ENCODE peak calls at places on chromosome 12, in eight cellular contexts. One of them, this sample, is unnamed.

GRCh38 chr12:5244513-5244972 is 187.4 kb upstream of the NTF3 start:
- DNase-seq in A549: no peak
- DNase-seq in AG09309: no peak
- DNase-seq in GM12865: no peak
- DNase-seq in psoas muscle: no peak
- DNase-seq in retinal pigment epithelial cell: no peak
- DNase-seq in MM.1S: no peak
- DNase-seq in colonic mucosa: peak; percentile 64
- DNase-seq in this sample: no peak

GRCh38 chr12:105332925-105333324 is 2.4 kb downstream of the C12orf75 start:
- DNase-seq in AG09309: no peak
- DNase-seq in colonic mucosa: peak; percentile 1
- DNase-seq in MM.1S: no peak
- DNase-seq in A549: no peak
- DNase-seq in GM12865: no peak
- DNase-seq in retinal pigment epithelial cell: no peak
- DNase-seq in psoas muscle: no peak
- DNase-seq in this sample: no peak

GRCh38 chr12:58665375-58665774 is 254.9 kb downstream of the LRIG3 start:
- DNase-seq in GM12865: no peak
- DNase-seq in A549: no peak
- DNase-seq in AG09309: no peak
- DNase-seq in psoas muscle: no peak
- DNase-seq in colonic mucosa: no peak
- DNase-seq in retinal pigment epithelial cell: no peak
- DNase-seq in MM.1S: no peak
- DNase-seq in this sample: no peak

GRCh38 chr12:108750471-108751402 is 19.4 kb upstream of the CORO1C start:
- DNase-seq in MM.1S: no peak
- DNase-seq in colonic mucosa: no peak
- DNase-seq in A549: no peak
- DNase-seq in retinal pigment epithelial cell: peak; percentile 75
- DNase-seq in psoas muscle: no peak
- DNase-seq in GM12865: no peak
- DNase-seq in AG09309: no peak
- DNase-seq in this sample: no peak

GRCh38 chr12:81167694-81168093 is 89.8 kb downstream of the ACSS3 start:
- DNase-seq in A549: no peak
- DNase-seq in retinal pigment epithelial cell: no peak
- DNase-seq in MM.1S: no peak
- DNase-seq in GM12865: no peak
- DNase-seq in AG09309: no peak
- DNase-seq in colonic mucosa: no peak
- DNase-seq in psoas muscle: no peak
- DNase-seq in this sample: no peak

GRCh38 chr12:4866288-4866687 is 43.4 kb upstream of the KCNA1 start:
- DNase-seq in A549: no peak
- DNase-seq in psoas muscle: no peak
- DNase-seq in retinal pigment epithelial cell: no peak
- DNase-seq in MM.1S: no peak
- DNase-seq in AG09309: no peak
- DNase-seq in colonic mucosa: no peak
- DNase-seq in GM12865: no peak
- DNase-seq in this sample: no peak

GRCh38 chr12:40144023-40144422 is 38.1 kb upstream of the SLC2A13 start:
- DNase-seq in A549: no peak
- DNase-seq in MM.1S: no peak
- DNase-seq in retinal pigment epithelial cell: no peak
- DNase-seq in AG09309: no peak
- DNase-seq in colonic mucosa: no peak
- DNase-seq in GM12865: no peak
- DNase-seq in psoas muscle: no peak
- DNase-seq in this sample: no peak

GRCh38 chr12:125983094-125983783 is 918.0 kb downstream of the AACS start:
- DNase-seq in MM.1S: no peak
- DNase-seq in psoas muscle: no peak
- DNase-seq in GM12865: no peak
- DNase-seq in A549: peak; percentile 39
- DNase-seq in retinal pigment epithelial cell: no peak
- DNase-seq in AG09309: no peak
- DNase-seq in colonic mucosa: peak; percentile 35
- DNase-seq in this sample: no peak

GRCh38 chr12:88703790-88704189 is 123.5 kb upstream of the KITLG start:
- DNase-seq in retinal pigment epithelial cell: no peak
- DNase-seq in MM.1S: no peak
- DNase-seq in psoas muscle: no peak
- DNase-seq in GM12865: no peak
- DNase-seq in colonic mucosa: no peak
- DNase-seq in AG09309: no peak
- DNase-seq in A549: no peak
- DNase-seq in this sample: no peak

GRCh38 chr12:104569348-104570173 is 112.8 kb downstream of the CHST11 start:
- DNase-seq in MM.1S: peak; percentile 50
- DNase-seq in psoas muscle: no peak
- DNase-seq in GM12865: peak; percentile 91
- DNase-seq in colonic mucosa: peak; percentile 22
- DNase-seq in A549: no peak
- DNase-seq in AG09309: no peak
- DNase-seq in retinal pigment epithelial cell: no peak
- DNase-seq in this sample: no peak

GRCh38 chr12:22615963-22616501 is 8.9 kb upstream of the ETNK1 start:
- DNase-seq in A549: no peak
- DNase-seq in MM.1S: no peak
- DNase-seq in retinal pigment epithelial cell: no peak
- DNase-seq in colonic mucosa: no peak
- DNase-seq in AG09309: no peak
- DNase-seq in GM12865: no peak
- DNase-seq in psoas muscle: no peak
- DNase-seq in this sample: no peak

GRCh38 chr12:52074006-52074405 is 4.2 kb downstream of the ATG101 start:
- DNase-seq in GM12865: peak; percentile 79
- DNase-seq in AG09309: no peak
- DNase-seq in retinal pigment epithelial cell: no peak
- DNase-seq in MM.1S: no peak
- DNase-seq in A549: no peak
- DNase-seq in colonic mucosa: no peak
- DNase-seq in psoas muscle: no peak
- DNase-seq in this sample: no peak

GRCh38 chr12:107464644-107465043 is 221.0 kb upstream of the PWP1 start:
- DNase-seq in AG09309: no peak
- DNase-seq in GM12865: no peak
- DNase-seq in MM.1S: no peak
- DNase-seq in A549: no peak
- DNase-seq in psoas muscle: no peak
- DNase-seq in retinal pigment epithelial cell: no peak
- DNase-seq in colonic mucosa: no peak
- DNase-seq in this sample: no peak

GRCh38 chr12:18868673-18869072 is 130.8 kb downstream of the CAPZA3 start:
- DNase-seq in colonic mucosa: no peak
- DNase-seq in AG09309: no peak
- DNase-seq in A549: no peak
- DNase-seq in psoas muscle: no peak
- DNase-seq in MM.1S: no peak
- DNase-seq in GM12865: no peak
- DNase-seq in retinal pigment epithelial cell: no peak
- DNase-seq in this sample: no peak

GRCh38 chr12:4483885-4484823 is 38.5 kb upstream of the FGF6 start:
- DNase-seq in A549: no peak
- DNase-seq in colonic mucosa: no peak
- DNase-seq in psoas muscle: no peak
- DNase-seq in retinal pigment epithelial cell: no peak
- DNase-seq in GM12865: no peak
- DNase-seq in MM.1S: no peak
- DNase-seq in AG09309: no peak
- DNase-seq in this sample: no peak

GRCh38 chr12:102300824-102301461 is 103.3 kb upstream of the PMCH start:
- DNase-seq in A549: peak; percentile 67
- DNase-seq in colonic mucosa: no peak
- DNase-seq in retinal pigment epithelial cell: peak; percentile 18
- DNase-seq in MM.1S: peak; percentile 80
- DNase-seq in GM12865: peak; percentile 81
- DNase-seq in AG09309: peak; percentile 16
- DNase-seq in psoas muscle: no peak
- DNase-seq in this sample: no peak
- TF ChIP-seq CTCF in A549: peak; percentile 16
- TF ChIP-seq CTCF in colonic mucosa: no peak
- TF ChIP-seq CTCF in retinal pigment epithelial cell: peak; percentile 53
- TF ChIP-seq CTCF in MM.1S: peak; percentile 73
- TF ChIP-seq CTCF in GM12865: peak; percentile 59
- TF ChIP-seq CTCF in AG09309: peak; percentile 36
- TF ChIP-seq CTCF in psoas muscle: no peak
- TF ChIP-seq CTCF in this sample: peak; percentile 32

DNA sequence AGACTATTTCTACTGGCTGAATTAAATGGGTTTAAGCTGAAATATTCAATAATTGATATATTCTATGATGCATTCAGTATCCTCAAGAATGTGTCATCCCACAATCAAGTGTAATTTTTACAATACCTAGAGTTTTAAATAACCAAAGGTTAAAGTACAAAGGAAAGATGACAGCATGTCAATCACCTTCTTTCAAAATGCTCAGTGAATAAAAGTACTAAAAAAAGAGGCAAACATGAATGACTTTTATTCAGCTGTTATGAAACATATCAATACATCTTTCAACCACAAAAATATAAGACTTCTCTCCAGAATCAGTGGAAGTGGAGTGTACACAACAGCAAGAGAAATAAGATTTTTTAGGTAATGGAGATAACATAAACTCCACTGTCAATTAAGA is 72.0 kb downstream of the NELL2 start:
- DNase-seq in GM12865: no peak
- DNase-seq in MM.1S: no peak
- DNase-seq in AG09309: no peak
- DNase-seq in colonic mucosa: no peak
- DNase-seq in retinal pigment epithelial cell: no peak
- DNase-seq in A549: no peak
- DNase-seq in psoas muscle: no peak
- DNase-seq in this sample: no peak
- H3K4me3 ChIP-seq in GM12865: no peak overlapping the region
- H3K4me3 ChIP-seq in MM.1S: no peak overlapping the region
- H3K4me3 ChIP-seq in AG09309: no peak overlapping the region
- H3K4me3 ChIP-seq in colonic mucosa: no peak overlapping the region
- H3K4me3 ChIP-seq in retinal pigment epithelial cell: no peak overlapping the region
- H3K4me3 ChIP-seq in A549: no peak overlapping the region
- H3K4me3 ChIP-seq in psoas muscle: no peak overlapping the region
- H3K4me3 ChIP-seq in this sample: no peak overlapping the region

DNA sequence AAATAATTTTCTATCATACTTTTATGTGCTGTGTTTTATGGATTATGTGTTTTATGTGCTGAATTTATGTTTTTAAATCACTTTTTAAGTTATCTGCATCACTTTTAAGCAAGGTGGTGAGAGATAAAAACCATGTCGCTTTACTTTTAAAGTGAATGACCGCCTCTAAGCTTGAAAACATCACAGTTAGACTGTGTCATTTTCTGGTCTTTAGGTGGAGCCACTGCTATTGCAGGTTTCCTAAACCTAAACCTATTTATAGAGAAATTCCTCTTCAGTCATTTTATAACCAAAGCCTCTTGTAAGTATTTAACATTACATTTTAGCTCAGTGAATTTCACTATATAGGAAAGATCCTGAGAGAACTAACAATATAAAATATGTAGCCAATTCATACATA is 21.0 kb upstream of the MDM2 start:
- DNase-seq in retinal pigment epithelial cell: no peak
- DNase-seq in GM12865: peak; percentile 29
- DNase-seq in A549: no peak
- DNase-seq in MM.1S: no peak
- DNase-seq in psoas muscle: no peak
- DNase-seq in colonic mucosa: no peak
- DNase-seq in AG09309: no peak
- DNase-seq in this sample: no peak
- TF ChIP-seq CTCF in retinal pigment epithelial cell: peak; percentile 8
- TF ChIP-seq CTCF in GM12865: peak; percentile 8
- TF ChIP-seq CTCF in A549: no peak
- TF ChIP-seq CTCF in MM.1S: peak; percentile 18
- TF ChIP-seq CTCF in psoas muscle: peak; percentile 10
- TF ChIP-seq CTCF in colonic mucosa: no peak
- TF ChIP-seq CTCF in AG09309: no peak
- TF ChIP-seq CTCF in this sample: no peak

DNA sequence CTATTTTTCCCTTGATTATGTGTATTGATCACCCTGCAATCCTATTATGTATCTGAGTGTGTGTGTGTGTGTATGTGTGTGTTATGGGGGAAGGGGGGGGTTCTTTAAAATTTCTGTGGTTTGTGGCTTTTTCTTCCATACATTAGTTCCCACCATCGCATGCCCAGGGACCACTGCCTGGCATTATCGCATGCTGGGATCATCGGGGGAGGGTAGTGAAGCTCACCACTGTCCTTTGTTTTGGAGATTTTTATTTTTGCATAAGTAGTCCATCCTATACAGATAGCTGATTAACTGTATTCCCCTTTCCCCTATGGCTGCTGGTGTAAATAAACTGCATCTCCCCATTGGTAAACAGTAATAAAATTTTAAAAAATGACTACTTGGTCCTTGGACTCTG is 3.4 kb downstream of the ATXN7L3B start:
- DNase-seq in A549: no peak
- DNase-seq in MM.1S: no peak
- DNase-seq in GM12865: no peak
- DNase-seq in retinal pigment epithelial cell: no peak
- DNase-seq in psoas muscle: no peak
- DNase-seq in AG09309: no peak
- DNase-seq in colonic mucosa: no peak
- DNase-seq in this sample: no peak
- H3K4me3 ChIP-seq in A549: no peak overlapping the region
- H3K4me3 ChIP-seq in MM.1S: no peak overlapping the region
- H3K4me3 ChIP-seq in GM12865: no peak overlapping the region
- H3K4me3 ChIP-seq in retinal pigment epithelial cell: peak overlapping the region; percentile 78
- H3K4me3 ChIP-seq in psoas muscle: peak overlapping the region; percentile 83
- H3K4me3 ChIP-seq in AG09309: no peak overlapping the region
- H3K4me3 ChIP-seq in colonic mucosa: no peak overlapping the region
- H3K4me3 ChIP-seq in this sample: no peak overlapping the region

DNA sequence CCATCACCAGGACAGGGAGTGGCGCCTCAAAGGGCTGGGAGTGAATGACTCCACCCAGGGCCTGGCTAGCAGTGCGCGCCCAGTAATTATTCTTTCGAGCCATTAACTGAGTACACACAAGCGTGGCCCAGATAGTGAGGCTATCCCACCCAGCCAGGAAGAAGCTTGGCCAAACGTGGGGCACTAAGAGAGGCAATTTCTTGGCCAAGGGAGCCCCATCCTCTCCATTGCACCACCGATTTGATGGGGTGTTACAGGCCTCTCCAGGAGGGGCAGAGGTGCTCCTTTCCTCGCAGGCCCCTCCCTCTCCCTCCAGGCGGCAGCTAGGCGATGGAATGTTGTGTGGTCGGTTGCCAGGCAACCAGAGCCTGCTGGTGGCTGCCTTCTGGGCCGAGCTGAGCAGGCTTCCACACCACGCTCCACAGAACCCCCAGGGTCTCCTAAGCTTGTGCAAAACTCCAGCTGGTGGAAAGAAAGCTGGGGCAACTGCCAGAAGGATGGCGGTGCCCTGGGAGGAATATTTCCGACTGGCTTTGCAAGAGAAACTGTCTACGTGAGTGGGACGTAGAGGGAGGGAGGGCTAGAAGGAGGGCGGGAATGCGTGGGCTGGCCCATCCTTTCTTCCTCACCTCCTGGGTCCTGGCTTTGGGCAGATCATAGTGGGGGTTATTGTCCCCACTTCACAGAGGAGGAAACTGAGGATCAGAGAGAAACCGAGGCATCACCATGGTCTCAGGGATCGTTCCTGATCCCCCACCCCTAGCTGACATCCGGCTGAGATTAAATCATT is at the start of gene CFAP73:
- DNase-seq in colonic mucosa: peak; percentile 60
- DNase-seq in psoas muscle: no peak
- DNase-seq in MM.1S: no peak
- DNase-seq in A549: peak; percentile 80
- DNase-seq in AG09309: peak; percentile 49
- DNase-seq in GM12865: no peak
- DNase-seq in retinal pigment epithelial cell: peak; percentile 72
- DNase-seq in this sample: peak; percentile 42
- TF ChIP-seq CTCF in colonic mucosa: no peak
- TF ChIP-seq CTCF in psoas muscle: no peak
- TF ChIP-seq CTCF in MM.1S: no peak
- TF ChIP-seq CTCF in A549: no peak
- TF ChIP-seq CTCF in AG09309: no peak
- TF ChIP-seq CTCF in GM12865: no peak
- TF ChIP-seq CTCF in retinal pigment epithelial cell: no peak
- TF ChIP-seq CTCF in this sample: no peak

This sample was measured in AG04449.